ENCODE peak calls at places on chromosomes 1 and 21, in eight cellular contexts. C is AG08395; O is GM13977; Q is activated CD4-positive, CD25-positive, alpha-beta regulatory T cell; E is ELR; G is activated T-cell treated with anti-CD3 and anti-CD28 coated beads for 1 hour; B is NCI-H1436; U is skeletal muscle cell. P is an unnamed sample.

GRCh38 chr1:20666804-20667203 is 5.6 kb upstream of the DDOST start:
- DNase-seq in O (peak), Q (no peak), G (no peak), C (no peak), E (peak), U (no peak), B (no peak), P (no peak)

GRCh38 chr1:54126271-54126815 is 26.5 kb downstream of the CDCP2 start:
- DNase-seq in Q (no peak), E (no peak), O (no peak), B (no peak), G (no peak), C (no peak), U (peak), P (no peak)

GRCh38 chr21:32930673-32931072 is 95.1 kb upstream of the OLIG2 start:
- DNase-seq in O (no peak), G (no peak), B (no peak), Q (no peak), C (no peak), E (no peak), U (no peak), P (no peak)

GRCh38 chr1:220776725-220777326 is 9.9 kb upstream of the MTARC1 start:
- DNase-seq in G (peak), O (peak), E (peak), U (no peak), B (peak), Q (peak), C (peak), P (peak)

GRCh38 chr1:206590025-206590834 is 22.0 kb downstream of the EIF2D start:
- DNase-seq in O (peak), E (peak), C (peak), U (peak), B (no peak), G (no peak), Q (peak), P (no peak)

GRCh38 chr1:236724521-236724920 is 38.2 kb downstream of the ACTN2 start:
- DNase-seq in C (no peak), O (no peak), E (no peak), B (no peak), Q (no peak), G (no peak), U (peak), P (no peak)

GRCh38 chr1:66951513-66951912 is 26.7 kb downstream of the MIER1 start:
- DNase-seq in E (peak), O (no peak), Q (no peak), G (no peak), C (peak), B (no peak), U (no peak), P (no peak)

GRCh38 chr1:232150770-232151548 is 479.0 kb downstream of the SIPA1L2 start:
- DNase-seq in U (no peak), C (no peak), G (no peak), E (no peak), Q (no peak), B (no peak), O (no peak), P (no peak)

GRCh38 chr1:206905295-206906164 is 8.3 kb downstream of the IL24 start:
- DNase-seq in G (no peak), Q (no peak), B (no peak), C (peak), E (peak), U (peak), O (no peak), P (peak)

GRCh38 chr1:217528271-217528670 is 102.6 kb downstream of the GPATCH2 start:
- DNase-seq in E (peak), Q (no peak), G (no peak), O (no peak), U (no peak), C (peak), B (no peak), P (no peak)